ENCODE peak calls at places on chromosomes 5 and 9, in six cellular contexts. Y is AG10803, K is A549, T is Caco-2, R is body of pancreas, W is NB4. M is an unnamed sample.

GRCh38 chr9:129069128-129069824 is 11.6 kb upstream of the DOLPP1 start:
- DNase-seq in Y (no peak), K (no peak), T (peak; percentile 32), R (peak; percentile 34), W (peak; percentile 98), M (no peak)

GRCh38 chr5:82244854-82245635 is 33.1 kb downstream of the RPS23 start:
- DNase-seq in Y (peak; percentile 9), K (no peak), T (no peak), R (no peak), W (no peak), M (no peak)

GRCh38 chr5:179585903-179586511 is 35.7 kb downstream of the RUFY1 start:
- DNase-seq in Y (no peak), K (no peak), T (no peak), R (no peak), W (no peak), M (no peak)

GRCh38 chr9:35518212-35518917 is 28.5 kb downstream of the RUSC2 start:
- DNase-seq in Y (peak; percentile 99), K (peak; percentile 95), T (peak; percentile 93), R (peak; percentile 57), W (no peak), M (peak; percentile 88)

GRCh38 chr9:137294684-137295312 is 7.3 kb downstream of the NRARP start:
- DNase-seq in Y (no peak), K (no peak), T (no peak), R (no peak), W (peak; percentile 51), M (no peak)

GRCh38 chr5:40754381-40755092 is 1.2 kb downstream of the TTC33 start:
- DNase-seq in Y (peak; percentile 41), K (no peak), T (no peak), R (no peak), W (peak; percentile 15), M (peak; percentile 22)

GRCh38 chr9:112065781-112066606 is 109.1 kb downstream of the SUSD1 start:
- DNase-seq in Y (no peak), K (no peak), T (peak; percentile 92), R (peak; percentile 59), W (no peak), M (peak; percentile 97)

GRCh38 chr9:113446323-113446740 is 17.2 kb upstream of the RGS3 start:
- DNase-seq in Y (peak; percentile 54), K (peak; percentile 77), T (no peak), R (no peak), W (peak; percentile 57), M (no peak)

GRCh38 chr5:180161420-180162303 is 47.3 kb downstream of the RASGEF1C start:
- DNase-seq in Y (no peak), K (no peak), T (peak; percentile 51), R (no peak), W (peak; percentile 14), M (no peak)

GRCh38 chr9:6873862-6874261 is 116.1 kb downstream of the KDM4C start:
- DNase-seq in Y (peak; percentile 30), K (no peak), T (no peak), R (no peak), W (no peak), M (peak; percentile 49)

GRCh38 chr5:175696139-175696854 is 38.4 kb downstream of the HRH2 start:
- DNase-seq in Y (no peak), K (peak; percentile 29), T (peak; percentile 68), R (peak; percentile 33), W (peak; percentile 97), M (peak; percentile 24)

DNA sequence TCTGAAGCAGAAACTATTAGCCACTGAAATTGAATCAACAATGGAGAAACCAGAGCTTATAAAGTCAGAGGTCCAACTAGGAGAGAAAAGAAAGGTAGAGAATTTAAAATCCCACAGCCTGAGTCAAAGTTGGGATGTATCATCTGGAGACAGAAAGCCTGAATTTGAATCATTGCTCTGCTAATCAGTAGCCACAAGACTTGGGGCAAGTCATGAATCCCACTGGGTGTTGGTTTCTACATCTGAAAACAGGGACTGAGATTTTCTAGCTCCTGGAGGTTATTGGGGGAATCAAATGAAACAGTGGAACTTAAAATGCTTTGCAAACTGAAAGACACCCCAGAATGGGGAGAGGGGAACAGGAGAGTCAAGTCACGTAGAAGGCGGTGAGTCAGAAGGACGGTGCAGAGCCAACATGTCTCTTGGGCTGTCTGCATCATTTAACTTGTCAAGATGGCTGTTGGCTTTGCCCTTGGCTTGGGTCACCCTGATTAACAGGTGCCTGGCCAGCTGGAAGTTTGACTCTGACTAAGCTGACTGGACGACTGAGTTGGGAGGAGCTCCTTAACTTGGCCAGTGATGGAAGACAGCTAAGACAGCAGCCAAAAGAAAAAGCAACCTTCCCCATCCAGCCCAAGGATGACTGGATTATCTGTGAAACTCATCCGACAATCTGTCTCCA is 60.7 kb upstream of the ADRA1B start:
- DNase-seq in Y (no peak), K (no peak), T (no peak), R (no peak), W (no peak), M (no peak)
- H3K4me3 ChIP-seq in Y (no peak overlapping the region), K (no peak overlapping the region), T (no peak overlapping the region), R (no peak overlapping the region), W (no peak overlapping the region), M (no peak overlapping the region)

GRCh38 chr5:64766105-64766504 is 2.4 kb downstream of the SREK1IP1 start:
- DNase-seq in Y (peak; percentile 13), K (no peak), T (no peak), R (no peak), W (no peak), M (no peak)
- H3K4me3 ChIP-seq in Y (no peak overlapping the region), K (no peak overlapping the region), T (no peak overlapping the region), R (no peak overlapping the region), W (no peak overlapping the region), M (no peak overlapping the region)

DNA sequence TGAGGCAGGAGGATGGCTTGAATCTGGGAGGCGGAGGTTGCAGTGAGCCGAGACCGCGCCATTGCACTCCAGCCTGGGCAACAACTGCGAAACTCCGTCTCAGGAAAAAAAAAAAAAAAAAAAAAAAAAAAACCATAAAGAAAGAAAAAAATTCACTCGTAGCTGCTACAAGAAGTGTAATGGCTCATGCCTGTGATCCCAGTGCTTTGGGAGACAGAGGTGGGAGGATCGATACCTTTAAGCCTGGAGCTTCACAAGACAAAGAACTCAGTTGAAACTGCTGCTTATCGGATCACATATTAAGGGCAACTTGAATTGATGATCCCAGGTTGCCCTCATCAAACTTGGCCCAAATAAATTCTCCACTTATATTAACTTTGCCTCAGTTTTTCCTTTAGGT is 1.0 kb upstream of the ZCCHC7 start:
- DNase-seq in Y (no peak), K (no peak), T (no peak), R (no peak), W (no peak), M (no peak)
- H3K4me3 ChIP-seq in Y (no peak overlapping the region), K (no peak overlapping the region), T (peak overlapping the region; percentile 75), R (no peak overlapping the region), W (no peak overlapping the region), M (no peak overlapping the region)

DNA sequence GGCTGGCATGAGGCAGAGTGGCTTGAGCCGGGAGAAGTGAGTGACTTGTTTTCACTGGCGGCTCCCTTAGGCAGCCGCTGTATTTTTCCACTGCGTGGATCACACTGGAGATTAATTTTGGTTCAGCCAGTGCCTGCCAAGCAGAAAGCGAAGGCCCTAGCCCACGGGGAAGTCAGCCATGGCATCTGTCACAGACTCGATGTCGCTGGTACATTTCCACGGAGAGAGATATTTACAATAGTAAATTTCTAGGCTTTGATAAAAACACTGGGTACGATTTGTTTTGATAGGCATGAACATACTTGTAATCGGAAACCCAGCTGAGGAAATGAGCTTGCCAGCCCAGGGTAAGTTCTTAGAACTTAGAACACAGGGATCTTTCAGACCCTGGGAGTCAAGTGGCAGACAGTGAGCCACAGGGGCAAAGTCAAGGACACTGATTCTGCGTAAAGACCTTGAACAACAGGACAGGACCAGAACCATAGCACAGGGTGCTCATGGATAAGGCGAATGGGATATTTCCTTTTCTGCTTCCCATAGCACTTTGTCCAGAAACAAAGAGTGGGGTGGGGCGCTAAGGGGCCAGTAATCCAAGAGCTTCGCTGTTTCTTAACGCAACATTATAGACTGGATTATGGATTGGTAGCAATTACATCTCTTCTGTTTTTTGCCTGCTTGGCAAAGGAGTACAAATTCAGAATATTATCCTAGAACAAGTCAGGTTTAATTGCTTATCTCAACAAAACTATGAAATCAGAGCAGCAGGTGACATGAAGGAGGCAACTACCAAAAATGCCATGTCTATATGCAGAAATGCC is 4.5 kb downstream of the DUSP1 start:
- DNase-seq in Y (peak; percentile 84), K (no peak), T (no peak), R (peak; percentile 74), W (no peak), M (peak; percentile 89)
- H3K4me3 ChIP-seq in Y (peak overlapping the region; percentile 93), K (peak overlapping the region; percentile 75), T (no peak overlapping the region), R (no peak overlapping the region), W (no peak overlapping the region), M (peak overlapping the region; percentile 98)

DNA sequence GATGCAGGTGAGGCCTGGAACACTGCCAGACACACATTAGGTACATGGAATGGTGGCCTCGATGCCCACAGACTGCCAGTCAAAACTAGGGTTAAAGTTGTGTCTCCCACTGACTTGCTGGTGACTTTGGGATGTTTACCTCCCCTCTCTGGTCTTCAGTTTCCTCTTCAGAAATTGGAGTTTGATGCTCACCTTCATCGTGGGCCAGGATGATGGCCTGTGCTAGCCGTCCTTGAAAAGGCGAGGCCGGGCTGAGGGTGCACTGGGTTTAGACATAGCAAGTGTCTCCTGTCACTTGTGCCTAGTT is 49.0 kb upstream of the FOXE1 start:
- DNase-seq in Y (no peak), K (no peak), T (no peak), R (no peak), W (no peak), M (no peak)
- H3K4me3 ChIP-seq in Y (no peak overlapping the region), K (peak overlapping the region; percentile 79), T (peak overlapping the region; percentile 66), R (no peak overlapping the region), W (peak overlapping the region; percentile 16), M (no peak overlapping the region)

DNA sequence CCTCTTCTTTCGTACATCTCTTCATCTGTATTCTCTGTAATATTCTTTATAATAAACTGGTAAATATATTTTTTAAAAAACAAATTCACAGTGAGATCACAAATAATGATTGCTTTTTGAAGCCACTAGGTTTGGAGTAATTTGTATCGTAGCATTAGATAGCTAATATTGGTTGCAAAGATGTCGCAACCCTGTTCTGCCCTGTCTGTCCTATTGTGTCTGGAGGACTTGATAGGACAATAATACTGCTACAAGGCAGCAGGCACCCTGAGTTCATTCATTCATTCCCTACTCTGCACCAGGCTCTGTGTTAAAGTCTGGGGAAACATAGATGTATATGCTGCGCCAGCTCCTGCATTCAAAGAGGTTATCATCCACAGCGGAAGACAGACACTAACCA is 206.7 kb upstream of the KLF4 start:
- DNase-seq in Y (no peak), K (no peak), T (no peak), R (no peak), W (no peak), M (no peak)
- H3K4me3 ChIP-seq in Y (no peak overlapping the region), K (no peak overlapping the region), T (no peak overlapping the region), R (no peak overlapping the region), W (no peak overlapping the region), M (no peak overlapping the region)

DNA sequence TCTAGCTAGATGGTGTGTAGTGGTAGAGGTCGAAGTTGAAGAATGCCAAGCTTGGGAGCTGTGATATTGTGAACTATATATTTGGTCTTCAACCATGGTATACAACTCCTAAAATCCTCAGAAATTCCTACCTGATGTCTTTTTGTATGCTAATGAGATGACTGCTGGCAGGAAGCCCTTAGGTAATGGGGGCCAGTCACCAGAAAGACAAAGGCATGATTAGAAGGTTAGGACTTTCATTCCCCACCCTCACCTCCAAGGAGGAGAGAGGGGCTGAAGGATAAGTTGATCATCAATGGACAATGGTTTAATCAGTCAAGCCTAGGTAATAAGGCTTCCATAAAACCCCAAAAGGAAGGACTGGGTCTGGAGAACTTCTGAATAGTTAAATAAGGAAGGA is 285.7 kb upstream of the POU5F2 start:
- DNase-seq in Y (no peak), K (no peak), T (no peak), R (no peak), W (no peak), M (no peak)
- H3K4me3 ChIP-seq in Y (no peak overlapping the region), K (no peak overlapping the region), T (no peak overlapping the region), R (no peak overlapping the region), W (no peak overlapping the region), M (no peak overlapping the region)

M was measured in brain microvascular endothelial cell.